ENCODE peak calls at places on chromosomes 12 and 14, in seven cellular contexts. One of them, this sample, is unnamed.

GRCh38 chr12:3661028-3661427 is 91.9 kb downstream of the CRACR2A start:
- DNase-seq in DND-41: no peak
- DNase-seq in adrenal gland: no peak
- DNase-seq in mammary epithelial cell: peak; percentile 73
- DNase-seq in cardiac fibroblast: no peak
- DNase-seq in HAP-1: no peak
- DNase-seq in right lobe of liver: no peak
- DNase-seq in this sample: no peak

GRCh38 chr12:93378373-93379310 is 917 bp downstream of the NUDT4 start:
- DNase-seq in DND-41: peak; percentile 71
- DNase-seq in adrenal gland: peak; percentile 39
- DNase-seq in mammary epithelial cell: peak; percentile 66
- DNase-seq in cardiac fibroblast: peak; percentile 63
- DNase-seq in HAP-1: peak; percentile 30
- DNase-seq in right lobe of liver: peak; percentile 57
- DNase-seq in this sample: peak; percentile 84

GRCh38 chr14:47012533-47012932 is 361.0 kb upstream of the RPL10L start:
- DNase-seq in DND-41: no peak
- DNase-seq in adrenal gland: no peak
- DNase-seq in mammary epithelial cell: no peak
- DNase-seq in cardiac fibroblast: no peak
- DNase-seq in HAP-1: no peak
- DNase-seq in right lobe of liver: no peak
- DNase-seq in this sample: no peak

GRCh38 chr14:21039585-21040369 is 2.4 kb upstream of the RNASE7 start:
- DNase-seq in DND-41: peak; percentile 21
- DNase-seq in adrenal gland: peak; percentile 58
- DNase-seq in mammary epithelial cell: peak; percentile 66
- DNase-seq in cardiac fibroblast: peak; percentile 85
- DNase-seq in HAP-1: peak; percentile 73
- DNase-seq in right lobe of liver: peak; percentile 54
- DNase-seq in this sample: peak; percentile 72

GRCh38 chr12:111964935-111965334 is 48.0 kb downstream of the TMEM116 start:
- DNase-seq in DND-41: no peak
- DNase-seq in adrenal gland: no peak
- DNase-seq in mammary epithelial cell: no peak
- DNase-seq in cardiac fibroblast: no peak
- DNase-seq in HAP-1: no peak
- DNase-seq in right lobe of liver: no peak
- DNase-seq in this sample: no peak

GRCh38 chr14:103074699-103075341 is 9.2 kb upstream of the LBHD2 start:
- DNase-seq in DND-41: no peak
- DNase-seq in adrenal gland: peak; percentile 49
- DNase-seq in mammary epithelial cell: no peak
- DNase-seq in cardiac fibroblast: no peak
- DNase-seq in HAP-1: no peak
- DNase-seq in right lobe of liver: peak; percentile 69
- DNase-seq in this sample: no peak

GRCh38 chr14:38948171-38948570 is 154.9 kb downstream of the SEC23A start:
- DNase-seq in DND-41: no peak
- DNase-seq in adrenal gland: no peak
- DNase-seq in mammary epithelial cell: peak; percentile 85
- DNase-seq in cardiac fibroblast: peak; percentile 69
- DNase-seq in HAP-1: no peak
- DNase-seq in right lobe of liver: no peak
- DNase-seq in this sample: no peak

GRCh38 chr12:78530065-78530765 is 334.4 kb upstream of the SYT1 start:
- DNase-seq in DND-41: no peak
- DNase-seq in adrenal gland: no peak
- DNase-seq in mammary epithelial cell: peak; percentile 4
- DNase-seq in cardiac fibroblast: peak; percentile 34
- DNase-seq in HAP-1: peak; percentile 72
- DNase-seq in right lobe of liver: no peak
- DNase-seq in this sample: peak; percentile 40

GRCh38 chr14:89473979-89474378 is 56.9 kb upstream of the FOXN3 start:
- DNase-seq in DND-41: no peak
- DNase-seq in adrenal gland: no peak
- DNase-seq in mammary epithelial cell: no peak
- DNase-seq in cardiac fibroblast: no peak
- DNase-seq in HAP-1: no peak
- DNase-seq in right lobe of liver: no peak
- DNase-seq in this sample: peak; percentile 64

GRCh38 chr12:67592228-67593011 is 56.1 kb upstream of the DYRK2 start:
- DNase-seq in DND-41: peak; percentile 29
- DNase-seq in adrenal gland: no peak
- DNase-seq in mammary epithelial cell: peak; percentile 62
- DNase-seq in cardiac fibroblast: peak; percentile 53
- DNase-seq in HAP-1: peak; percentile 13
- DNase-seq in right lobe of liver: no peak
- DNase-seq in this sample: peak; percentile 65

GRCh38 chr14:74501135-74501614 is 7.6 kb downstream of the ISCA2 start:
- DNase-seq in DND-41: no peak
- DNase-seq in adrenal gland: peak; percentile 69
- DNase-seq in mammary epithelial cell: peak; percentile 66
- DNase-seq in cardiac fibroblast: peak; percentile 88
- DNase-seq in HAP-1: peak; percentile 59
- DNase-seq in right lobe of liver: no peak
- DNase-seq in this sample: peak; percentile 71

GRCh38 chr12:7806863-7807487 is 17.8 kb downstream of the NANOG start:
- DNase-seq in DND-41: peak; percentile 63
- DNase-seq in adrenal gland: peak; percentile 80
- DNase-seq in mammary epithelial cell: peak; percentile 56
- DNase-seq in cardiac fibroblast: peak; percentile 72
- DNase-seq in HAP-1: peak; percentile 82
- DNase-seq in right lobe of liver: peak; percentile 70
- DNase-seq in this sample: peak; percentile 61

DNA sequence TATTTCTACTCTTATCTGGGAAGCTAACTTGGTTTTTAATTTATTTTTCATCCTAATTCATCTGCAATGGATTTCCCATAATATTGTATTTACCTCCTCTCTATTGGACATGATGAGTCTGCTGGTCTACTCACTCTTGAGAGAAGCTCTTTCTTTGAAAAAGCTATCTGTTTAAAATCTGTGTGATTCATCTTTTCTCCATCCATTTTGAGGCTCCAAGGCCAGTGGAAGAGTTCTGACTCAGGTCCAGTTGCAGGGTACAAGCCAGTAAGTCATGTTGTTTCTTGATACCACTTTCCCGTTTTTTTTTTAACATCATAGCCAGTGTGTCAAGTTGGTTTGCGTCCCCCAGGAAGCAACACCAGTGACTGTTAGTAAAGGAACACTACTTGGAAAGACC is 160.3 kb upstream of the BMP4 start:
- DNase-seq in DND-41: no peak
- DNase-seq in adrenal gland: peak; percentile 57
- DNase-seq in mammary epithelial cell: peak; percentile 83
- DNase-seq in cardiac fibroblast: no peak
- DNase-seq in HAP-1: no peak
- DNase-seq in right lobe of liver: no peak
- DNase-seq in this sample: no peak
- H3K4me3 ChIP-seq in DND-41: no peak overlapping the region
- H3K4me3 ChIP-seq in adrenal gland: no peak overlapping the region
- H3K4me3 ChIP-seq in mammary epithelial cell: no peak overlapping the region
- H3K4me3 ChIP-seq in cardiac fibroblast: no peak overlapping the region
- H3K4me3 ChIP-seq in HAP-1: no peak overlapping the region
- H3K4me3 ChIP-seq in right lobe of liver: no peak overlapping the region
- H3K4me3 ChIP-seq in this sample: no peak overlapping the region

GRCh38 chr14:79281244-79282199 is 929.8 kb downstream of the DIO2 start:
- DNase-seq in DND-41: no peak
- DNase-seq in adrenal gland: no peak
- DNase-seq in mammary epithelial cell: no peak
- DNase-seq in cardiac fibroblast: no peak
- DNase-seq in HAP-1: no peak
- DNase-seq in right lobe of liver: no peak
- DNase-seq in this sample: no peak

GRCh38 chr14:79278286-79278797 is 933.0 kb downstream of the DIO2 start:
- DNase-seq in DND-41: no peak
- DNase-seq in adrenal gland: no peak
- DNase-seq in mammary epithelial cell: no peak
- DNase-seq in cardiac fibroblast: no peak
- DNase-seq in HAP-1: no peak
- DNase-seq in right lobe of liver: peak; percentile 45
- DNase-seq in this sample: no peak

GRCh38 chr14:79278798-79279644 is 932.3 kb downstream of the DIO2 start:
- DNase-seq in DND-41: no peak
- DNase-seq in adrenal gland: peak; percentile 76
- DNase-seq in mammary epithelial cell: peak; percentile 90
- DNase-seq in cardiac fibroblast: peak; percentile 84
- DNase-seq in HAP-1: peak; percentile 74
- DNase-seq in right lobe of liver: peak; percentile 79
- DNase-seq in this sample: peak; percentile 84

GRCh38 chr14:79279645-79280399 is 931.5 kb downstream of the DIO2 start:
- DNase-seq in DND-41: no peak
- DNase-seq in adrenal gland: no peak
- DNase-seq in mammary epithelial cell: peak; percentile 1
- DNase-seq in cardiac fibroblast: no peak
- DNase-seq in HAP-1: no peak
- DNase-seq in right lobe of liver: no peak
- DNase-seq in this sample: peak; percentile 6

GRCh38 chr14:79280400-79280670 is 931.0 kb downstream of the DIO2 start:
- DNase-seq in DND-41: no peak
- DNase-seq in adrenal gland: no peak
- DNase-seq in mammary epithelial cell: no peak
- DNase-seq in cardiac fibroblast: no peak
- DNase-seq in HAP-1: no peak
- DNase-seq in right lobe of liver: no peak
- DNase-seq in this sample: no peak
- H3K4me3 ChIP-seq in DND-41: no peak overlapping the region
- H3K4me3 ChIP-seq in adrenal gland: no peak overlapping the region
- H3K4me3 ChIP-seq in mammary epithelial cell: no peak overlapping the region
- H3K4me3 ChIP-seq in cardiac fibroblast: peak overlapping the region; percentile 48
- H3K4me3 ChIP-seq in HAP-1: no peak overlapping the region
- H3K4me3 ChIP-seq in right lobe of liver: no peak overlapping the region
- H3K4me3 ChIP-seq in this sample: peak overlapping the region; percentile 64

DNA sequence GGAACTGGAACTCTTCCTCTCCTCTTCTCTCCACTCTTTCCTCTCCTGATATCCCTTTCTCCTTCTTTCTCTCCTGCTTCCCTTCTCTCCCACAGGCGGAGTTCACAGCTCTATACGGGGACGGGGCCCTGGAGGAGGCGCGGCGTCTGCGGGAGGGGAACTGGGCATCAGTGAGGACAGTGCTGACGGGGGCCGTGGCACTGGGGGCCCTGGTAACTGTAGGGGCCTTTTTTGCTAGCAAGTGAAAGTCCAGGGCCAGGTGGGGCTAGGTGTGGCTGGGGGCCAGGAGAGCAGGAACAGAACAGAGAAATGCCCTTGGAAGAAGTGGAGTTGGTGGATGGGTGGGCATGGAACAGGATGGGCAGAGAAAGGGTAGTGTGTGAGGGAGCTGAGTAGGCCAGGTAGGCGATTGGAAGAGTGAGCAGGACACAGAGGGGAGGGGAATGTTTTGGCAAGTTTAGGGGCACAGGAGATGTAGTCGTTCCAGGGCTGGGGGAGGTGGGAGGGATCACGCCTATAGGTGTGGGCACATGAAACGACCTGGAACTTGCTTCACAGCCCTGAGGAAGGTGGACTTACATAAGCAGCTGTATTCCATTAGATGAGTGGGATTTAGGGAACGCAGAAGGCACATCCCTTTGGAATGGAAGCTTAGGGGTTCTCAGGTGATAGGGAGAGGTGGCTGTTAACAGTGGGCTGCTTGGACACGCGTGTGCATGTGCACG is 2.2 kb downstream of the BCL2L2 start:
- DNase-seq in DND-41: no peak
- DNase-seq in adrenal gland: no peak
- DNase-seq in mammary epithelial cell: no peak
- DNase-seq in cardiac fibroblast: no peak
- DNase-seq in HAP-1: no peak
- DNase-seq in right lobe of liver: peak; percentile 47
- DNase-seq in this sample: no peak
- H3K4me3 ChIP-seq in DND-41: no peak overlapping the region
- H3K4me3 ChIP-seq in adrenal gland: no peak overlapping the region
- H3K4me3 ChIP-seq in mammary epithelial cell: peak overlapping the region; percentile 83
- H3K4me3 ChIP-seq in cardiac fibroblast: no peak overlapping the region
- H3K4me3 ChIP-seq in HAP-1: no peak overlapping the region
- H3K4me3 ChIP-seq in right lobe of liver: no peak overlapping the region
- H3K4me3 ChIP-seq in this sample: peak overlapping the region; percentile 4

DNA sequence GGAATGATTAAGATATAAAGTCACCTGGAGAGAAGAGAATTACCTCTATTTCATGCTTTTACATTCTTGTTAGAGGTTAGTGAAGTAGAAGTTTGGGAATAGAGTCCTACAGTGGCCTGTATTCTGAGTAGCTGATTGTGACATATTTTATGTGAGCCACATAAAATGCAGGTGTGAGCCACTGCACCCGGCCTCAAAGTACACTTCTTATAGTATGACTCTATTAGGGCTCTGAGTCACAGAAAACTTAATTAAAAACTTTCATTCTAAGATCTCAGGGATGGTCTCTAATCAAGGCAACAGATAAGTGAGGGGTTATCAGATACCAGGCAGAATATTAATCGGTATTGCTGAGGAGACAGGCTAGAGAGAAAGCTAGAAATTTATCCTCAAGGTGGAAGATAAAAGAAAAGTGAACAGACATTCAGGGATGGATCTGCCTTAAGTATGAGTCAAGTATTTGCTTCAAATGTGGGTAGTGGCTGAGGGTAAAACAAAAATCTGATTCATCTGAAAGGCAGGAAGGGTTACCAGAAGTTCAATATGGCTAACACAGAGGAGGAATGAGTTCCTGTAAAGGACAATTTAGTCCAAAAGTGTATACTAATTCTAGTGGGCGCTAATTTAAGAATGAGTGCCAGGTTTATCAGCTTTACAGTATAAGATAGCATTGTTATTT is 5.5 kb upstream of the G2E3 start:
- DNase-seq in DND-41: no peak
- DNase-seq in adrenal gland: no peak
- DNase-seq in mammary epithelial cell: peak; percentile 82
- DNase-seq in cardiac fibroblast: no peak
- DNase-seq in HAP-1: no peak
- DNase-seq in right lobe of liver: no peak
- DNase-seq in this sample: peak; percentile 30
- H3K4me3 ChIP-seq in DND-41: no peak overlapping the region
- H3K4me3 ChIP-seq in adrenal gland: no peak overlapping the region
- H3K4me3 ChIP-seq in mammary epithelial cell: no peak overlapping the region
- H3K4me3 ChIP-seq in cardiac fibroblast: no peak overlapping the region
- H3K4me3 ChIP-seq in HAP-1: no peak overlapping the region
- H3K4me3 ChIP-seq in right lobe of liver: no peak overlapping the region
- H3K4me3 ChIP-seq in this sample: no peak overlapping the region

GRCh38 chr14:22266141-22266442 is 322.9 kb downstream of the DAD1 start:
- DNase-seq in DND-41: no peak
- DNase-seq in adrenal gland: no peak
- DNase-seq in mammary epithelial cell: peak; percentile 68
- DNase-seq in cardiac fibroblast: no peak
- DNase-seq in HAP-1: no peak
- DNase-seq in right lobe of liver: no peak
- DNase-seq in this sample: no peak
- H3K4me3 ChIP-seq in DND-41: no peak overlapping the region
- H3K4me3 ChIP-seq in adrenal gland: no peak overlapping the region
- H3K4me3 ChIP-seq in mammary epithelial cell: no peak overlapping the region
- H3K4me3 ChIP-seq in cardiac fibroblast: no peak overlapping the region
- H3K4me3 ChIP-seq in HAP-1: no peak overlapping the region
- H3K4me3 ChIP-seq in right lobe of liver: no peak overlapping the region
- H3K4me3 ChIP-seq in this sample: no peak overlapping the region

This sample was measured in fibroblast of villous mesenchyme.